ENCODE peak calls at places on chromosomes 5 and 9, in eight cellular contexts. O, G, M, F, C, Z, D and R are unnamed samples.

GRCh38 chr9:111743275-111743674 is 51.5 kb downstream of the SHOC1 start:
- DNase-seq in M (no peak), F (no peak), D (no peak), Z (no peak), C (no peak), G (no peak), O (no peak), R (no peak)

GRCh38 chr5:56207537-56207936 is 25.6 kb downstream of the ANKRD55 start:
- DNase-seq in G (no peak), C (no peak), D (no peak), M (no peak), Z (no peak), F (no peak), O (no peak), R (no peak)

GRCh38 chr5:174735498-174736350 is 11.3 kb downstream of the MSX2 start:
- DNase-seq in G (no peak), O (no peak), F (no peak), M (peak; percentile 79), Z (peak; percentile 32), C (no peak), D (no peak), R (no peak)

GRCh38 chr5:176731506-176732192 is 78.7 kb upstream of the UNC5A start:
- DNase-seq in G (no peak), C (peak; percentile 40), Z (no peak), D (peak; percentile 32), M (no peak), F (no peak), O (no peak), R (no peak)

GRCh38 chr5:6680922-6681321 is 32.3 kb upstream of the TENT4A start:
- DNase-seq in D (no peak), Z (no peak), M (no peak), C (no peak), O (no peak), G (no peak), F (no peak), R (no peak)

GRCh38 chr9:95038666-95039065 is 278.8 kb downstream of the FANCC start:
- DNase-seq in D (no peak), Z (no peak), M (no peak), C (no peak), F (no peak), G (no peak), O (no peak), R (no peak)

GRCh38 chr5:176887252-176887849 is 11.8 kb downstream of the HK3 start:
- DNase-seq in C (peak; percentile 55), Z (no peak), G (no peak), D (peak; percentile 48), M (peak; percentile 55), F (no peak), O (no peak), R (no peak)

GRCh38 chr5:142296914-142297417 is 27.9 kb downstream of the SPRY4 start:
- DNase-seq in O (no peak), M (no peak), G (no peak), C (no peak), D (no peak), F (no peak), Z (no peak), R (no peak)

GRCh38 chr5:126917918-126918623 is 112.3 kb downstream of the MARCHF3 start:
- DNase-seq in O (no peak), D (no peak), Z (no peak), F (no peak), G (no peak), M (no peak), C (no peak), R (no peak)

GRCh38 chr9:120381839-120382238 is 198.1 kb downstream of the CDK5RAP2 start:
- DNase-seq in O (no peak), F (no peak), G (no peak), D (peak; percentile 37), Z (no peak), M (no peak), C (no peak), R (no peak)

GRCh38 chr9:100671811-100672305 is 94.0 kb downstream of the CAVIN4 start:
- DNase-seq in F (no peak), G (no peak), Z (no peak), M (no peak), C (no peak), O (no peak), D (no peak), R (no peak)

GRCh38 chr9:100670719-100671118 is 92.8 kb downstream of the CAVIN4 start:
- DNase-seq in M (no peak), F (no peak), Z (no peak), G (no peak), D (no peak), O (no peak), C (no peak), R (no peak)

GRCh38 chr9:100667448-100667847 is 89.6 kb downstream of the CAVIN4 start:
- DNase-seq in C (no peak), G (no peak), O (no peak), Z (no peak), M (no peak), F (no peak), D (no peak), R (no peak)

GRCh38 chr9:100668024-100668423 is 90.1 kb downstream of the CAVIN4 start:
- DNase-seq in O (no peak), G (no peak), D (no peak), Z (no peak), M (peak; percentile 46), F (no peak), C (no peak), R (no peak)

GRCh38 chr9:100669968-100670367 is 92.1 kb downstream of the CAVIN4 start:
- DNase-seq in C (no peak), M (no peak), Z (no peak), F (no peak), G (no peak), O (no peak), D (no peak), R (no peak)
- TF ChIP-seq POLR2A in C (no peak), M (no peak), Z (no peak), F (no peak), G (no peak), O (no peak), D (no peak), R (no peak)

DNA sequence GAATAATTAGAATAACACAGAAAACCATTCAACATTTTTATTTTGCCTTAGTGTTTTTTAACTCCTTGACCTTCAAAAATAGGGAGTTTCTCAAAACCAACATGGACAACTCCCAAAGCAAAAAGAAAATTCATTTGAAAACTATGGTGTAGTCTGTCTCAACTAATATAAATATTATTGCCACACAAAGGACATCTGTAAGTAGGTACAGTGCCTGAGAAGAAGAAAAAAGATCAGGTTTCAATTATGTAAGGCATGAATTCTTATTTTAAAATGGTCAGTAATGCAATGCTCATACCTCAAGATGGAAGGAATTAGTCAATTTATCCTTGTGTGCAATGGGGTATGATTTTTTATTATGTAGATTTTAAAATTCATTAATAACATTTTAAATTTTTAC is 109.6 kb upstream of the CNTLN start:
- DNase-seq in C (no peak), Z (no peak), G (no peak), M (no peak), D (no peak), F (no peak), O (no peak), R (no peak)
- H3K4me1 ChIP-seq in C (no peaks in the 10 kb centered on the region), Z (no peaks in the 10 kb centered on the region), G (no peaks in the 10 kb centered on the region), M (no peaks in the 10 kb centered on the region), D (no peaks in the 10 kb centered on the region), F (no peaks in the 10 kb centered on the region), O (no peaks in the 10 kb centered on the region), R (no peaks in the 10 kb centered on the region)

DNA sequence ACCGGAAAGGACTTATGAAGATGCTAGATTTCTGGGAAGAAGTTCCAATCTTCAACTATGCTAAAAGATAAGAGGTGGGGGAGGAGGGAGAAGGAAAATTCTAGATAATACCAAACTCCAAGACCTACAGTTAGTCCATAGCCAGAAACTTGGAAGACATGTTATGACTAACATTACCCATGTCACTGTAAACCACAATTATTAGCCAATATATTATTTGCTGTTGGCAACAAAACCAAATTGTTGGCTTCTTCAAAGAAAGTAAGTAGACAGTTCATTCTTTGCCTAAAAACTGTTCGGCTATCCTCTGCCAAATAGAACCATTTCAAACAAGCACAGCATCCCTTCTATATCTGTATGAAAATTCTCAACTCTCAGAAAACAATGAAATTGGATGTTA is 25.1 kb downstream of the PRLR start:
- DNase-seq in G (no peak), M (no peak), Z (no peak), D (no peak), C (no peak), F (no peak), O (no peak), R (no peak)
- H3K27ac ChIP-seq in G (no peak overlapping the region), M (no peak overlapping the region), Z (no peak overlapping the region), D (no peak overlapping the region), C (no peak overlapping the region), F (no peak overlapping the region), O (no peak overlapping the region), R (no peak overlapping the region)

DNA sequence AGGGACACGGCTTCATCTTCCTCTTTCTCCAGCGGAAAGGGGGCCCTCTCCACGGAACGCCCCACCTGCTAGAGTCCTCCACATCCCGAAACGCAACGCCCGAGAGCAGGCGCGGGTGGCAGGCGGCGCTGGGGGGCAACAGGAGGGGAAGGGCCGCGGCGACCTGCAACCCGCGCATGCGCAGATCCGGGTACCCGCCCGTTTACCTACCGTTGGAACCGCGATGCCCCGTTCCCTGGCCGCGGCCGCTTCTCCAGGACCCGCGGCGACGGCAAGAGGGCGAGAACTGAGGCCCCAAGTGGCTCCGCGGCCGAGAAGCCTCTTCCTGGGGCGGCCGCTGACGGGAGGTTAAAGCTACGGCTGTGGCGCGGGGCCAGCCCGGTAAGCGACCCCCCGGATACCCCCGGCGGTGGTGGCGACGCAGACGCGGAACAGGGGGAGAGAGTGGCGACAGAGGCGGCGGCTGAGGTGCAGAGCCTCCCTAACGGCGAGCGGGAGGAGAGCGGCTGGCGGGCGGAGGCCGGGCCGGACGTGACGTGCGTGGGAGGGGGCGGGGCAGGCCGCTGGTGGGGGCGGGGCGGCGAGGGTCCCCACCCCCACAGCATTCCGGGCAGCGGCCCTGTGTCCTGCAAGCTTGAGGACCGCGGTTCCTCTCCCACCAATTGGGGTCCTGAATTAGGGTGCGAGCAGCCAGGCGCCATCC is at the start of gene FAM13B:
- DNase-seq in C (peak; percentile 93), F (no peak), O (peak; percentile 82), G (peak; percentile 39), D (peak; percentile 90), M (peak; percentile 96), Z (peak; percentile 67), R (peak; percentile 86)
- TF ChIP-seq POLR2A in C (peak; percentile 53), F (no peak), O (no peak), G (no peak), D (peak; percentile 73), M (peak; percentile 82), Z (peak; percentile 80), R (peak; percentile 90)